ENCODE peak calls at places on chromosomes 2 and 18, in ten cellular contexts. One of them, this sample, is unnamed.

GRCh38 chr2:237383991-237384671 is 29.8 kb downstream of the COL6A3 start:
- DNase-seq in T-cell: no peak
- DNase-seq in left cardiac atrium: no peak
- DNase-seq in mucosa of descending colon: no peak
- DNase-seq in brain microvascular endothelial cell: peak; percentile 20
- DNase-seq in thoracic aorta: no peak
- DNase-seq in glutamatergic neuron: no peak
- DNase-seq in stimulated activated CD8-positive, alpha-beta memory T cell treated with anti-CD3 and anti-CD28 coated beads, Interleukin-4, amount 100 ng/mL, for 48 hours: no peak
- DNase-seq in naive thymus-derived CD8-positive, alpha-beta T cell: no peak
- DNase-seq in stimulated activated CD4-positive, alpha-beta T cell treated with anti-CD3 and anti-CD28 coated beads, Interleukin-12 subunit alpha, Interleukin-12 subunit beta, amount 100 ng/mL, for 48 hours: no peak
- DNase-seq in this sample: no peak

GRCh38 chr2:15359716-15360531 is 201.2 kb downstream of the NBAS start:
- DNase-seq in T-cell: no peak
- DNase-seq in left cardiac atrium: no peak
- DNase-seq in mucosa of descending colon: no peak
- DNase-seq in brain microvascular endothelial cell: peak; percentile 91
- DNase-seq in thoracic aorta: no peak
- DNase-seq in glutamatergic neuron: no peak
- DNase-seq in stimulated activated CD8-positive, alpha-beta memory T cell treated with anti-CD3 and anti-CD28 coated beads, Interleukin-4, amount 100 ng/mL, for 48 hours: no peak
- DNase-seq in naive thymus-derived CD8-positive, alpha-beta T cell: no peak
- DNase-seq in stimulated activated CD4-positive, alpha-beta T cell treated with anti-CD3 and anti-CD28 coated beads, Interleukin-12 subunit alpha, Interleukin-12 subunit beta, amount 100 ng/mL, for 48 hours: no peak
- DNase-seq in this sample: peak; percentile 36

GRCh38 chr2:127561371-127561770 is 25.9 kb downstream of the MYO7B start:
- DNase-seq in T-cell: no peak
- DNase-seq in left cardiac atrium: no peak
- DNase-seq in mucosa of descending colon: no peak
- DNase-seq in brain microvascular endothelial cell: no peak
- DNase-seq in thoracic aorta: no peak
- DNase-seq in glutamatergic neuron: no peak
- DNase-seq in stimulated activated CD8-positive, alpha-beta memory T cell treated with anti-CD3 and anti-CD28 coated beads, Interleukin-4, amount 100 ng/mL, for 48 hours: peak; percentile 10
- DNase-seq in naive thymus-derived CD8-positive, alpha-beta T cell: no peak
- DNase-seq in stimulated activated CD4-positive, alpha-beta T cell treated with anti-CD3 and anti-CD28 coated beads, Interleukin-12 subunit alpha, Interleukin-12 subunit beta, amount 100 ng/mL, for 48 hours: no peak
- DNase-seq in this sample: no peak

GRCh38 chr2:183416741-183417140 is 292.5 kb downstream of the NUP35 start:
- DNase-seq in T-cell: no peak
- DNase-seq in left cardiac atrium: no peak
- DNase-seq in mucosa of descending colon: no peak
- DNase-seq in brain microvascular endothelial cell: no peak
- DNase-seq in thoracic aorta: no peak
- DNase-seq in glutamatergic neuron: no peak
- DNase-seq in stimulated activated CD8-positive, alpha-beta memory T cell treated with anti-CD3 and anti-CD28 coated beads, Interleukin-4, amount 100 ng/mL, for 48 hours: no peak
- DNase-seq in naive thymus-derived CD8-positive, alpha-beta T cell: no peak
- DNase-seq in stimulated activated CD4-positive, alpha-beta T cell treated with anti-CD3 and anti-CD28 coated beads, Interleukin-12 subunit alpha, Interleukin-12 subunit beta, amount 100 ng/mL, for 48 hours: no peak
- DNase-seq in this sample: no peak

GRCh38 chr18:77093067-77093430 is 39.5 kb downstream of the MBP start:
- DNase-seq in T-cell: no peak
- DNase-seq in left cardiac atrium: no peak
- DNase-seq in mucosa of descending colon: no peak
- DNase-seq in brain microvascular endothelial cell: no peak
- DNase-seq in thoracic aorta: no peak
- DNase-seq in glutamatergic neuron: no peak
- DNase-seq in stimulated activated CD8-positive, alpha-beta memory T cell treated with anti-CD3 and anti-CD28 coated beads, Interleukin-4, amount 100 ng/mL, for 48 hours: no peak
- DNase-seq in naive thymus-derived CD8-positive, alpha-beta T cell: no peak
- DNase-seq in stimulated activated CD4-positive, alpha-beta T cell treated with anti-CD3 and anti-CD28 coated beads, Interleukin-12 subunit alpha, Interleukin-12 subunit beta, amount 100 ng/mL, for 48 hours: no peak
- DNase-seq in this sample: no peak

GRCh38 chr2:54704688-54705605 is 18.5 kb upstream of the EML6 start:
- DNase-seq in T-cell: no peak
- DNase-seq in left cardiac atrium: no peak
- DNase-seq in mucosa of descending colon: no peak
- DNase-seq in brain microvascular endothelial cell: no peak
- DNase-seq in thoracic aorta: no peak
- DNase-seq in glutamatergic neuron: no peak
- DNase-seq in stimulated activated CD8-positive, alpha-beta memory T cell treated with anti-CD3 and anti-CD28 coated beads, Interleukin-4, amount 100 ng/mL, for 48 hours: no peak
- DNase-seq in naive thymus-derived CD8-positive, alpha-beta T cell: no peak
- DNase-seq in stimulated activated CD4-positive, alpha-beta T cell treated with anti-CD3 and anti-CD28 coated beads, Interleukin-12 subunit alpha, Interleukin-12 subunit beta, amount 100 ng/mL, for 48 hours: no peak
- DNase-seq in this sample: no peak

GRCh38 chr2:189522435-189523151 is 58.0 kb downstream of the SLC40A1 start:
- DNase-seq in T-cell: no peak
- DNase-seq in left cardiac atrium: no peak
- DNase-seq in mucosa of descending colon: no peak
- DNase-seq in brain microvascular endothelial cell: no peak
- DNase-seq in thoracic aorta: no peak
- DNase-seq in glutamatergic neuron: no peak
- DNase-seq in stimulated activated CD8-positive, alpha-beta memory T cell treated with anti-CD3 and anti-CD28 coated beads, Interleukin-4, amount 100 ng/mL, for 48 hours: no peak
- DNase-seq in naive thymus-derived CD8-positive, alpha-beta T cell: no peak
- DNase-seq in stimulated activated CD4-positive, alpha-beta T cell treated with anti-CD3 and anti-CD28 coated beads, Interleukin-12 subunit alpha, Interleukin-12 subunit beta, amount 100 ng/mL, for 48 hours: no peak
- DNase-seq in this sample: no peak

GRCh38 chr2:179917272-179917671 is 55.9 kb upstream of the ZNF385B start:
- DNase-seq in T-cell: no peak
- DNase-seq in left cardiac atrium: no peak
- DNase-seq in mucosa of descending colon: no peak
- DNase-seq in brain microvascular endothelial cell: peak; percentile 45
- DNase-seq in thoracic aorta: no peak
- DNase-seq in glutamatergic neuron: no peak
- DNase-seq in stimulated activated CD8-positive, alpha-beta memory T cell treated with anti-CD3 and anti-CD28 coated beads, Interleukin-4, amount 100 ng/mL, for 48 hours: no peak
- DNase-seq in naive thymus-derived CD8-positive, alpha-beta T cell: no peak
- DNase-seq in stimulated activated CD4-positive, alpha-beta T cell treated with anti-CD3 and anti-CD28 coated beads, Interleukin-12 subunit alpha, Interleukin-12 subunit beta, amount 100 ng/mL, for 48 hours: no peak
- DNase-seq in this sample: peak; percentile 18

GRCh38 chr18:73954267-73954666 is 193.4 kb downstream of the FBXO15 start:
- DNase-seq in T-cell: no peak
- DNase-seq in left cardiac atrium: no peak
- DNase-seq in mucosa of descending colon: no peak
- DNase-seq in brain microvascular endothelial cell: no peak
- DNase-seq in thoracic aorta: no peak
- DNase-seq in glutamatergic neuron: no peak
- DNase-seq in stimulated activated CD8-positive, alpha-beta memory T cell treated with anti-CD3 and anti-CD28 coated beads, Interleukin-4, amount 100 ng/mL, for 48 hours: no peak
- DNase-seq in naive thymus-derived CD8-positive, alpha-beta T cell: no peak
- DNase-seq in stimulated activated CD4-positive, alpha-beta T cell treated with anti-CD3 and anti-CD28 coated beads, Interleukin-12 subunit alpha, Interleukin-12 subunit beta, amount 100 ng/mL, for 48 hours: no peak
- DNase-seq in this sample: no peak

GRCh38 chr2:43458002-43458628 is 137.7 kb downstream of the THADA start:
- DNase-seq in T-cell: no peak
- DNase-seq in left cardiac atrium: no peak
- DNase-seq in mucosa of descending colon: no peak
- DNase-seq in brain microvascular endothelial cell: peak; percentile 57
- DNase-seq in thoracic aorta: no peak
- DNase-seq in glutamatergic neuron: no peak
- DNase-seq in stimulated activated CD8-positive, alpha-beta memory T cell treated with anti-CD3 and anti-CD28 coated beads, Interleukin-4, amount 100 ng/mL, for 48 hours: no peak
- DNase-seq in naive thymus-derived CD8-positive, alpha-beta T cell: no peak
- DNase-seq in stimulated activated CD4-positive, alpha-beta T cell treated with anti-CD3 and anti-CD28 coated beads, Interleukin-12 subunit alpha, Interleukin-12 subunit beta, amount 100 ng/mL, for 48 hours: no peak
- DNase-seq in this sample: peak; percentile 44

GRCh38 chr18:8081267-8081666 is 514.2 kb downstream of the PTPRM start:
- DNase-seq in T-cell: no peak
- DNase-seq in left cardiac atrium: no peak
- DNase-seq in mucosa of descending colon: no peak
- DNase-seq in brain microvascular endothelial cell: no peak
- DNase-seq in thoracic aorta: no peak
- DNase-seq in glutamatergic neuron: no peak
- DNase-seq in stimulated activated CD8-positive, alpha-beta memory T cell treated with anti-CD3 and anti-CD28 coated beads, Interleukin-4, amount 100 ng/mL, for 48 hours: no peak
- DNase-seq in naive thymus-derived CD8-positive, alpha-beta T cell: no peak
- DNase-seq in stimulated activated CD4-positive, alpha-beta T cell treated with anti-CD3 and anti-CD28 coated beads, Interleukin-12 subunit alpha, Interleukin-12 subunit beta, amount 100 ng/mL, for 48 hours: no peak
- DNase-seq in this sample: no peak

GRCh38 chr2:35522434-35522833 is 833.1 kb upstream of the CRIM1 start:
- DNase-seq in T-cell: no peak
- DNase-seq in left cardiac atrium: no peak
- DNase-seq in mucosa of descending colon: no peak
- DNase-seq in brain microvascular endothelial cell: no peak
- DNase-seq in thoracic aorta: no peak
- DNase-seq in glutamatergic neuron: no peak
- DNase-seq in stimulated activated CD8-positive, alpha-beta memory T cell treated with anti-CD3 and anti-CD28 coated beads, Interleukin-4, amount 100 ng/mL, for 48 hours: no peak
- DNase-seq in naive thymus-derived CD8-positive, alpha-beta T cell: no peak
- DNase-seq in stimulated activated CD4-positive, alpha-beta T cell treated with anti-CD3 and anti-CD28 coated beads, Interleukin-12 subunit alpha, Interleukin-12 subunit beta, amount 100 ng/mL, for 48 hours: no peak
- DNase-seq in this sample: no peak

GRCh38 chr2:204743368-204743960 is 198.2 kb downstream of the PARD3B start:
- DNase-seq in T-cell: no peak
- DNase-seq in left cardiac atrium: no peak
- DNase-seq in mucosa of descending colon: no peak
- DNase-seq in brain microvascular endothelial cell: no peak
- DNase-seq in thoracic aorta: no peak
- DNase-seq in glutamatergic neuron: no peak
- DNase-seq in stimulated activated CD8-positive, alpha-beta memory T cell treated with anti-CD3 and anti-CD28 coated beads, Interleukin-4, amount 100 ng/mL, for 48 hours: no peak
- DNase-seq in naive thymus-derived CD8-positive, alpha-beta T cell: no peak
- DNase-seq in stimulated activated CD4-positive, alpha-beta T cell treated with anti-CD3 and anti-CD28 coated beads, Interleukin-12 subunit alpha, Interleukin-12 subunit beta, amount 100 ng/mL, for 48 hours: no peak
- DNase-seq in this sample: no peak

GRCh38 chr2:96142217-96143113 is 2.8 kb downstream of the DUSP2 start:
- DNase-seq in T-cell: peak; percentile 57
- DNase-seq in left cardiac atrium: peak; percentile 13
- DNase-seq in mucosa of descending colon: peak; percentile 65
- DNase-seq in brain microvascular endothelial cell: no peak
- DNase-seq in thoracic aorta: no peak
- DNase-seq in glutamatergic neuron: peak; percentile 10
- DNase-seq in stimulated activated CD8-positive, alpha-beta memory T cell treated with anti-CD3 and anti-CD28 coated beads, Interleukin-4, amount 100 ng/mL, for 48 hours: peak; percentile 92
- DNase-seq in naive thymus-derived CD8-positive, alpha-beta T cell: peak; percentile 56
- DNase-seq in stimulated activated CD4-positive, alpha-beta T cell treated with anti-CD3 and anti-CD28 coated beads, Interleukin-12 subunit alpha, Interleukin-12 subunit beta, amount 100 ng/mL, for 48 hours: peak; percentile 73
- DNase-seq in this sample: no peak

GRCh38 chr2:112791693-112792230 is 7.5 kb upstream of the IL1A start:
- DNase-seq in T-cell: no peak
- DNase-seq in left cardiac atrium: no peak
- DNase-seq in mucosa of descending colon: no peak
- DNase-seq in brain microvascular endothelial cell: no peak
- DNase-seq in thoracic aorta: no peak
- DNase-seq in glutamatergic neuron: no peak
- DNase-seq in stimulated activated CD8-positive, alpha-beta memory T cell treated with anti-CD3 and anti-CD28 coated beads, Interleukin-4, amount 100 ng/mL, for 48 hours: no peak
- DNase-seq in naive thymus-derived CD8-positive, alpha-beta T cell: no peak
- DNase-seq in stimulated activated CD4-positive, alpha-beta T cell treated with anti-CD3 and anti-CD28 coated beads, Interleukin-12 subunit alpha, Interleukin-12 subunit beta, amount 100 ng/mL, for 48 hours: no peak
- DNase-seq in this sample: no peak

GRCh38 chr2:105652014-105652796 is 92.5 kb upstream of the NCK2 start:
- DNase-seq in T-cell: no peak
- DNase-seq in left cardiac atrium: no peak
- DNase-seq in mucosa of descending colon: peak; percentile 69
- DNase-seq in brain microvascular endothelial cell: no peak
- DNase-seq in thoracic aorta: no peak
- DNase-seq in glutamatergic neuron: no peak
- DNase-seq in stimulated activated CD8-positive, alpha-beta memory T cell treated with anti-CD3 and anti-CD28 coated beads, Interleukin-4, amount 100 ng/mL, for 48 hours: no peak
- DNase-seq in naive thymus-derived CD8-positive, alpha-beta T cell: no peak
- DNase-seq in stimulated activated CD4-positive, alpha-beta T cell treated with anti-CD3 and anti-CD28 coated beads, Interleukin-12 subunit alpha, Interleukin-12 subunit beta, amount 100 ng/mL, for 48 hours: no peak
- DNase-seq in this sample: no peak

GRCh38 chr2:68901199-68901515 is 30.0 kb upstream of the BMP10 start:
- DNase-seq in T-cell: no peak
- DNase-seq in left cardiac atrium: no peak
- DNase-seq in mucosa of descending colon: no peak
- DNase-seq in brain microvascular endothelial cell: no peak
- DNase-seq in thoracic aorta: no peak
- DNase-seq in glutamatergic neuron: no peak
- DNase-seq in stimulated activated CD8-positive, alpha-beta memory T cell treated with anti-CD3 and anti-CD28 coated beads, Interleukin-4, amount 100 ng/mL, for 48 hours: no peak
- DNase-seq in naive thymus-derived CD8-positive, alpha-beta T cell: no peak
- DNase-seq in stimulated activated CD4-positive, alpha-beta T cell treated with anti-CD3 and anti-CD28 coated beads, Interleukin-12 subunit alpha, Interleukin-12 subunit beta, amount 100 ng/mL, for 48 hours: no peak
- DNase-seq in this sample: no peak

GRCh38 chr2:26585100-26585499 is 56.1 kb downstream of the CIB4 start:
- DNase-seq in T-cell: no peak
- DNase-seq in left cardiac atrium: no peak
- DNase-seq in mucosa of descending colon: no peak
- DNase-seq in brain microvascular endothelial cell: no peak
- DNase-seq in thoracic aorta: no peak
- DNase-seq in glutamatergic neuron: peak; percentile 9
- DNase-seq in stimulated activated CD8-positive, alpha-beta memory T cell treated with anti-CD3 and anti-CD28 coated beads, Interleukin-4, amount 100 ng/mL, for 48 hours: no peak
- DNase-seq in naive thymus-derived CD8-positive, alpha-beta T cell: no peak
- DNase-seq in stimulated activated CD4-positive, alpha-beta T cell treated with anti-CD3 and anti-CD28 coated beads, Interleukin-12 subunit alpha, Interleukin-12 subunit beta, amount 100 ng/mL, for 48 hours: no peak
- DNase-seq in this sample: no peak

GRCh38 chr2:23601301-23601965 is 216.5 kb downstream of the KLHL29 start:
- DNase-seq in T-cell: no peak
- DNase-seq in left cardiac atrium: no peak
- DNase-seq in mucosa of descending colon: no peak
- DNase-seq in brain microvascular endothelial cell: no peak
- DNase-seq in thoracic aorta: no peak
- DNase-seq in glutamatergic neuron: no peak
- DNase-seq in stimulated activated CD8-positive, alpha-beta memory T cell treated with anti-CD3 and anti-CD28 coated beads, Interleukin-4, amount 100 ng/mL, for 48 hours: no peak
- DNase-seq in naive thymus-derived CD8-positive, alpha-beta T cell: no peak
- DNase-seq in stimulated activated CD4-positive, alpha-beta T cell treated with anti-CD3 and anti-CD28 coated beads, Interleukin-12 subunit alpha, Interleukin-12 subunit beta, amount 100 ng/mL, for 48 hours: no peak
- DNase-seq in this sample: no peak

GRCh38 chr2:43266692-43267091 is 40.3 kb upstream of the ZFP36L2 start:
- DNase-seq in T-cell: no peak
- DNase-seq in left cardiac atrium: peak; percentile 70
- DNase-seq in mucosa of descending colon: peak; percentile 58
- DNase-seq in brain microvascular endothelial cell: no peak
- DNase-seq in thoracic aorta: no peak
- DNase-seq in glutamatergic neuron: no peak
- DNase-seq in stimulated activated CD8-positive, alpha-beta memory T cell treated with anti-CD3 and anti-CD28 coated beads, Interleukin-4, amount 100 ng/mL, for 48 hours: no peak
- DNase-seq in naive thymus-derived CD8-positive, alpha-beta T cell: no peak
- DNase-seq in stimulated activated CD4-positive, alpha-beta T cell treated with anti-CD3 and anti-CD28 coated beads, Interleukin-12 subunit alpha, Interleukin-12 subunit beta, amount 100 ng/mL, for 48 hours: no peak
- DNase-seq in this sample: no peak

GRCh38 chr2:28160986-28161425 is 231.7 kb upstream of the FOSL2 start:
- DNase-seq in T-cell: no peak
- DNase-seq in left cardiac atrium: no peak
- DNase-seq in mucosa of descending colon: no peak
- DNase-seq in brain microvascular endothelial cell: no peak
- DNase-seq in thoracic aorta: no peak
- DNase-seq in glutamatergic neuron: no peak
- DNase-seq in stimulated activated CD8-positive, alpha-beta memory T cell treated with anti-CD3 and anti-CD28 coated beads, Interleukin-4, amount 100 ng/mL, for 48 hours: no peak
- DNase-seq in naive thymus-derived CD8-positive, alpha-beta T cell: no peak
- DNase-seq in stimulated activated CD4-positive, alpha-beta T cell treated with anti-CD3 and anti-CD28 coated beads, Interleukin-12 subunit alpha, Interleukin-12 subunit beta, amount 100 ng/mL, for 48 hours: no peak
- DNase-seq in this sample: peak; percentile 75

GRCh38 chr2:189008555-189009312 is 34.6 kb downstream of the COL3A1 start:
- DNase-seq in T-cell: no peak
- DNase-seq in left cardiac atrium: no peak
- DNase-seq in mucosa of descending colon: no peak
- DNase-seq in brain microvascular endothelial cell: no peak
- DNase-seq in thoracic aorta: no peak
- DNase-seq in glutamatergic neuron: no peak
- DNase-seq in stimulated activated CD8-positive, alpha-beta memory T cell treated with anti-CD3 and anti-CD28 coated beads, Interleukin-4, amount 100 ng/mL, for 48 hours: no peak
- DNase-seq in naive thymus-derived CD8-positive, alpha-beta T cell: no peak
- DNase-seq in stimulated activated CD4-positive, alpha-beta T cell treated with anti-CD3 and anti-CD28 coated beads, Interleukin-12 subunit alpha, Interleukin-12 subunit beta, amount 100 ng/mL, for 48 hours: no peak
- DNase-seq in this sample: no peak

GRCh38 chr2:86703704-86704370 is 16.3 kb upstream of the RMND5A start:
- DNase-seq in T-cell: no peak
- DNase-seq in left cardiac atrium: peak; percentile 58
- DNase-seq in mucosa of descending colon: no peak
- DNase-seq in brain microvascular endothelial cell: no peak
- DNase-seq in thoracic aorta: no peak
- DNase-seq in glutamatergic neuron: no peak
- DNase-seq in stimulated activated CD8-positive, alpha-beta memory T cell treated with anti-CD3 and anti-CD28 coated beads, Interleukin-4, amount 100 ng/mL, for 48 hours: no peak
- DNase-seq in naive thymus-derived CD8-positive, alpha-beta T cell: no peak
- DNase-seq in stimulated activated CD4-positive, alpha-beta T cell treated with anti-CD3 and anti-CD28 coated beads, Interleukin-12 subunit alpha, Interleukin-12 subunit beta, amount 100 ng/mL, for 48 hours: no peak
- DNase-seq in this sample: peak; percentile 41

GRCh38 chr2:233350708-233351107 is 3.6 kb upstream of the DGKD start:
- DNase-seq in T-cell: no peak
- DNase-seq in left cardiac atrium: peak; percentile 37
- DNase-seq in mucosa of descending colon: no peak
- DNase-seq in brain microvascular endothelial cell: peak; percentile 84
- DNase-seq in thoracic aorta: no peak
- DNase-seq in glutamatergic neuron: no peak
- DNase-seq in stimulated activated CD8-positive, alpha-beta memory T cell treated with anti-CD3 and anti-CD28 coated beads, Interleukin-4, amount 100 ng/mL, for 48 hours: peak; percentile 45
- DNase-seq in naive thymus-derived CD8-positive, alpha-beta T cell: no peak
- DNase-seq in stimulated activated CD4-positive, alpha-beta T cell treated with anti-CD3 and anti-CD28 coated beads, Interleukin-12 subunit alpha, Interleukin-12 subunit beta, amount 100 ng/mL, for 48 hours: no peak
- DNase-seq in this sample: peak; percentile 79

GRCh38 chr2:57720728-57721627 is 325.6 kb upstream of the VRK2 start:
- DNase-seq in T-cell: peak; percentile 1
- DNase-seq in left cardiac atrium: peak; percentile 23
- DNase-seq in mucosa of descending colon: no peak
- DNase-seq in brain microvascular endothelial cell: peak; percentile 84
- DNase-seq in thoracic aorta: no peak
- DNase-seq in glutamatergic neuron: peak; percentile 53
- DNase-seq in stimulated activated CD8-positive, alpha-beta memory T cell treated with anti-CD3 and anti-CD28 coated beads, Interleukin-4, amount 100 ng/mL, for 48 hours: peak; percentile 46
- DNase-seq in naive thymus-derived CD8-positive, alpha-beta T cell: peak; percentile 10
- DNase-seq in stimulated activated CD4-positive, alpha-beta T cell treated with anti-CD3 and anti-CD28 coated beads, Interleukin-12 subunit alpha, Interleukin-12 subunit beta, amount 100 ng/mL, for 48 hours: peak; percentile 5
- DNase-seq in this sample: peak; percentile 27

GRCh38 chr2:45968946-45969584 is 317.6 kb downstream of the PRKCE start:
- DNase-seq in T-cell: no peak
- DNase-seq in left cardiac atrium: no peak
- DNase-seq in mucosa of descending colon: no peak
- DNase-seq in brain microvascular endothelial cell: peak; percentile 38
- DNase-seq in thoracic aorta: no peak
- DNase-seq in glutamatergic neuron: no peak
- DNase-seq in stimulated activated CD8-positive, alpha-beta memory T cell treated with anti-CD3 and anti-CD28 coated beads, Interleukin-4, amount 100 ng/mL, for 48 hours: no peak
- DNase-seq in naive thymus-derived CD8-positive, alpha-beta T cell: no peak
- DNase-seq in stimulated activated CD4-positive, alpha-beta T cell treated with anti-CD3 and anti-CD28 coated beads, Interleukin-12 subunit alpha, Interleukin-12 subunit beta, amount 100 ng/mL, for 48 hours: no peak
- DNase-seq in this sample: no peak

This sample was measured in BJ.